ENCODE peak calls at places on chromosome 6, in ten cellular contexts. One of them, this sample, is unnamed.
A peak's percentile ranks its signal among the peaks of the same experiment; 100 is the strongest.

GRCh38 chr6:138099832-138100231 is 7.4 kb downstream of the PERP start:
- DNase-seq in iPS-NIHi11: no peak
- DNase-seq in pons: no peak
- DNase-seq in fibroblast of lung: peak; percentile 74
- DNase-seq in stimulated activated CD4-positive, alpha-beta T cell treated with anti-CD3 and anti-CD28 coated beads, Interleukin-4, amount 100 ng/mL, for 1 hour: no peak
- DNase-seq in iPS DF 6.9: no peak
- DNase-seq in choroid plexus epithelial cell: peak; percentile 87
- DNase-seq in right lobe of liver: no peak
- DNase-seq in midbrain: no peak
- DNase-seq in upper lobe of right lung: no peak
- DNase-seq in this sample: no peak

GRCh38 chr6:153018355-153018754 is 15.8 kb upstream of the MTRF1L start:
- DNase-seq in fibroblast of lung: no peak
- DNase-seq in right lobe of liver: no peak
- DNase-seq in stimulated activated CD4-positive, alpha-beta T cell treated with anti-CD3 and anti-CD28 coated beads, Interleukin-4, amount 100 ng/mL, for 1 hour: no peak
- DNase-seq in choroid plexus epithelial cell: no peak
- DNase-seq in pons: no peak
- DNase-seq in midbrain: no peak
- DNase-seq in upper lobe of right lung: no peak
- DNase-seq in iPS-NIHi11: no peak
- DNase-seq in iPS DF 6.9: no peak
- DNase-seq in this sample: no peak

GRCh38 chr6:109034439-109035041 is 60.1 kb downstream of the SESN1 start:
- DNase-seq in upper lobe of right lung: no peak
- DNase-seq in choroid plexus epithelial cell: no peak
- DNase-seq in iPS-NIHi11: no peak
- DNase-seq in stimulated activated CD4-positive, alpha-beta T cell treated with anti-CD3 and anti-CD28 coated beads, Interleukin-4, amount 100 ng/mL, for 1 hour: no peak
- DNase-seq in fibroblast of lung: no peak
- DNase-seq in iPS DF 6.9: no peak
- DNase-seq in right lobe of liver: no peak
- DNase-seq in pons: no peak
- DNase-seq in midbrain: no peak
- DNase-seq in this sample: no peak

GRCh38 chr6:128327890-128328289 is 192.5 kb downstream of the PTPRK start:
- DNase-seq in upper lobe of right lung: no peak
- DNase-seq in iPS DF 6.9: peak; percentile 29
- DNase-seq in iPS-NIHi11: no peak
- DNase-seq in right lobe of liver: no peak
- DNase-seq in stimulated activated CD4-positive, alpha-beta T cell treated with anti-CD3 and anti-CD28 coated beads, Interleukin-4, amount 100 ng/mL, for 1 hour: no peak
- DNase-seq in choroid plexus epithelial cell: peak; percentile 48
- DNase-seq in fibroblast of lung: no peak
- DNase-seq in midbrain: no peak
- DNase-seq in pons: no peak
- DNase-seq in this sample: peak; percentile 66

GRCh38 chr6:170405311-170405975 is 98.9 kb downstream of the FAM120B start:
- DNase-seq in upper lobe of right lung: no peak
- DNase-seq in iPS-NIHi11: no peak
- DNase-seq in stimulated activated CD4-positive, alpha-beta T cell treated with anti-CD3 and anti-CD28 coated beads, Interleukin-4, amount 100 ng/mL, for 1 hour: no peak
- DNase-seq in fibroblast of lung: peak; percentile 100
- DNase-seq in pons: no peak
- DNase-seq in choroid plexus epithelial cell: peak; percentile 96
- DNase-seq in midbrain: no peak
- DNase-seq in iPS DF 6.9: no peak
- DNase-seq in right lobe of liver: no peak
- DNase-seq in this sample: peak; percentile 91

GRCh38 chr6:89909991-89910390 is 15.7 kb downstream of the GJA10 start:
- DNase-seq in right lobe of liver: no peak
- DNase-seq in upper lobe of right lung: no peak
- DNase-seq in pons: no peak
- DNase-seq in midbrain: no peak
- DNase-seq in choroid plexus epithelial cell: no peak
- DNase-seq in fibroblast of lung: no peak
- DNase-seq in iPS DF 6.9: no peak
- DNase-seq in stimulated activated CD4-positive, alpha-beta T cell treated with anti-CD3 and anti-CD28 coated beads, Interleukin-4, amount 100 ng/mL, for 1 hour: no peak
- DNase-seq in iPS-NIHi11: no peak
- DNase-seq in this sample: no peak

GRCh38 chr6:64439274-64439673 is 803.7 kb downstream of the PHF3 start:
- DNase-seq in pons: no peak
- DNase-seq in midbrain: no peak
- DNase-seq in upper lobe of right lung: no peak
- DNase-seq in fibroblast of lung: no peak
- DNase-seq in iPS-NIHi11: no peak
- DNase-seq in right lobe of liver: no peak
- DNase-seq in iPS DF 6.9: no peak
- DNase-seq in stimulated activated CD4-positive, alpha-beta T cell treated with anti-CD3 and anti-CD28 coated beads, Interleukin-4, amount 100 ng/mL, for 1 hour: no peak
- DNase-seq in choroid plexus epithelial cell: peak; percentile 15
- DNase-seq in this sample: no peak

GRCh38 chr6:125923371-125923877 is 33.1 kb upstream of the HINT3 start:
- DNase-seq in upper lobe of right lung: no peak
- DNase-seq in choroid plexus epithelial cell: peak; percentile 56
- DNase-seq in fibroblast of lung: no peak
- DNase-seq in pons: no peak
- DNase-seq in midbrain: no peak
- DNase-seq in iPS DF 6.9: no peak
- DNase-seq in right lobe of liver: no peak
- DNase-seq in iPS-NIHi11: no peak
- DNase-seq in stimulated activated CD4-positive, alpha-beta T cell treated with anti-CD3 and anti-CD28 coated beads, Interleukin-4, amount 100 ng/mL, for 1 hour: no peak
- DNase-seq in this sample: no peak

GRCh38 chr6:52049252-52050050 is 38.0 kb downstream of the PKHD1 start:
- DNase-seq in midbrain: peak; percentile 27
- DNase-seq in stimulated activated CD4-positive, alpha-beta T cell treated with anti-CD3 and anti-CD28 coated beads, Interleukin-4, amount 100 ng/mL, for 1 hour: no peak
- DNase-seq in fibroblast of lung: peak; percentile 10
- DNase-seq in choroid plexus epithelial cell: peak; percentile 62
- DNase-seq in pons: peak; percentile 51
- DNase-seq in iPS DF 6.9: peak; percentile 33
- DNase-seq in right lobe of liver: no peak
- DNase-seq in iPS-NIHi11: peak; percentile 46
- DNase-seq in upper lobe of right lung: no peak
- DNase-seq in this sample: peak; percentile 57

GRCh38 chr6:137866200-137866913 is 702 bp upstream of the TNFAIP3 start:
- DNase-seq in right lobe of liver: no peak
- DNase-seq in midbrain: peak; percentile 60
- DNase-seq in upper lobe of right lung: no peak
- DNase-seq in iPS-NIHi11: peak; percentile 50
- DNase-seq in fibroblast of lung: no peak
- DNase-seq in choroid plexus epithelial cell: no peak
- DNase-seq in stimulated activated CD4-positive, alpha-beta T cell treated with anti-CD3 and anti-CD28 coated beads, Interleukin-4, amount 100 ng/mL, for 1 hour: no peak
- DNase-seq in pons: peak; percentile 55
- DNase-seq in iPS DF 6.9: no peak
- DNase-seq in this sample: peak; percentile 75

GRCh38 chr6:45420083-45420908 is 42.6 kb upstream of the SUPT3H start:
- DNase-seq in right lobe of liver: no peak
- DNase-seq in fibroblast of lung: peak; percentile 89
- DNase-seq in iPS-NIHi11: no peak
- DNase-seq in stimulated activated CD4-positive, alpha-beta T cell treated with anti-CD3 and anti-CD28 coated beads, Interleukin-4, amount 100 ng/mL, for 1 hour: peak; percentile 52
- DNase-seq in upper lobe of right lung: peak; percentile 62
- DNase-seq in iPS DF 6.9: no peak
- DNase-seq in midbrain: peak; percentile 20
- DNase-seq in pons: peak; percentile 46
- DNase-seq in choroid plexus epithelial cell: peak; percentile 77
- DNase-seq in this sample: peak; percentile 82

GRCh38 chr6:22363166-22363965 is 66.5 kb upstream of the PRL start:
- DNase-seq in iPS DF 6.9: no peak
- DNase-seq in upper lobe of right lung: no peak
- DNase-seq in choroid plexus epithelial cell: no peak
- DNase-seq in fibroblast of lung: no peak
- DNase-seq in right lobe of liver: no peak
- DNase-seq in pons: no peak
- DNase-seq in stimulated activated CD4-positive, alpha-beta T cell treated with anti-CD3 and anti-CD28 coated beads, Interleukin-4, amount 100 ng/mL, for 1 hour: no peak
- DNase-seq in iPS-NIHi11: no peak
- DNase-seq in midbrain: no peak
- DNase-seq in this sample: no peak

GRCh38 chr6:32294566-32294965 is 70.7 kb upstream of the NOTCH4 start:
- DNase-seq in pons: no peak
- DNase-seq in fibroblast of lung: no peak
- DNase-seq in iPS-NIHi11: no peak
- DNase-seq in upper lobe of right lung: no peak
- DNase-seq in choroid plexus epithelial cell: no peak
- DNase-seq in stimulated activated CD4-positive, alpha-beta T cell treated with anti-CD3 and anti-CD28 coated beads, Interleukin-4, amount 100 ng/mL, for 1 hour: no peak
- DNase-seq in iPS DF 6.9: no peak
- DNase-seq in right lobe of liver: no peak
- DNase-seq in midbrain: no peak
- DNase-seq in this sample: no peak

GRCh38 chr6:150118642-150119041 is 24.2 kb upstream of the PPP1R14C start:
- DNase-seq in upper lobe of right lung: no peak
- DNase-seq in iPS-NIHi11: no peak
- DNase-seq in choroid plexus epithelial cell: no peak
- DNase-seq in right lobe of liver: no peak
- DNase-seq in midbrain: no peak
- DNase-seq in fibroblast of lung: no peak
- DNase-seq in pons: no peak
- DNase-seq in stimulated activated CD4-positive, alpha-beta T cell treated with anti-CD3 and anti-CD28 coated beads, Interleukin-4, amount 100 ng/mL, for 1 hour: no peak
- DNase-seq in iPS DF 6.9: no peak
- DNase-seq in this sample: no peak

GRCh38 chr6:45376310-45377040 is 1.3 kb downstream of the SUPT3H start:
- DNase-seq in stimulated activated CD4-positive, alpha-beta T cell treated with anti-CD3 and anti-CD28 coated beads, Interleukin-4, amount 100 ng/mL, for 1 hour: no peak
- DNase-seq in upper lobe of right lung: no peak
- DNase-seq in iPS-NIHi11: no peak
- DNase-seq in pons: peak; percentile 41
- DNase-seq in choroid plexus epithelial cell: peak; percentile 56
- DNase-seq in iPS DF 6.9: no peak
- DNase-seq in midbrain: no peak
- DNase-seq in right lobe of liver: no peak
- DNase-seq in fibroblast of lung: peak; percentile 67
- DNase-seq in this sample: peak; percentile 25

GRCh38 chr6:11537229-11538048 is at the start of gene TMEM170B:
- DNase-seq in stimulated activated CD4-positive, alpha-beta T cell treated with anti-CD3 and anti-CD28 coated beads, Interleukin-4, amount 100 ng/mL, for 1 hour: peak; percentile 95
- DNase-seq in iPS-NIHi11: peak; percentile 97
- DNase-seq in right lobe of liver: peak; percentile 97
- DNase-seq in midbrain: peak; percentile 98
- DNase-seq in upper lobe of right lung: peak; percentile 98
- DNase-seq in fibroblast of lung: peak; percentile 87
- DNase-seq in pons: peak; percentile 98
- DNase-seq in choroid plexus epithelial cell: peak; percentile 80
- DNase-seq in iPS DF 6.9: peak; percentile 64
- DNase-seq in this sample: peak; percentile 98

This sample was measured in NB4.